ENCODE peak calls at places on chromosomes 2 and 18, in five cellular contexts. T is H54, Q is endothelial cell, Y is activated T-cell treated with anti-CD3 and anti-CD28 coated beads for 1 hour, M is bronchial epithelial cell. C is an unnamed sample.

GRCh38 chr2:27897755-27898154 is 7.2 kb downstream of the BABAM2 start:
- DNase-seq in Q (no peak), M (no peak), Y (no peak), T (no peak), C (no peak)

GRCh38 chr2:236642584-236643291 is 73.1 kb downstream of the ACKR3 start:
- DNase-seq in Y (no peak), T (peak), M (peak), Q (no peak), C (no peak)

GRCh38 chr2:33929467-33929866 is 330.4 kb upstream of the FAM98A start:
- DNase-seq in Q (no peak), T (no peak), Y (no peak), M (no peak), C (no peak)

GRCh38 chr2:194100201-194100600 is 1556.8 kb upstream of the SLC39A10 start:
- DNase-seq in T (no peak), Y (no peak), M (no peak), Q (no peak), C (no peak)

GRCh38 chr2:219175928-219176817 is 552 bp downstream of the CNPPD1 start:
- DNase-seq in T (peak), M (peak), Q (no peak), Y (peak), C (no peak)

GRCh38 chr2:138621139-138621538 is 119.6 kb downstream of the SPOPL start:
- DNase-seq in T (no peak), Q (no peak), M (no peak), Y (no peak), C (no peak)

GRCh38 chr2:234496835-234497591 is at the start of gene ARL4C:
- DNase-seq in M (peak), Q (peak), Y (peak), T (peak), C (peak)

GRCh38 chr2:120235681-120236080 is 12.5 kb upstream of the TMEM185B start:
- DNase-seq in T (no peak), Q (no peak), M (no peak), Y (no peak), C (no peak)

GRCh38 chr2:10302479-10303173 is at the start of gene HPCAL1:
- DNase-seq in T (peak), M (peak), Q (peak), Y (peak), C (peak)

GRCh38 chr18:59565957-59566356 is 131.3 kb downstream of the CCBE1 start:
- DNase-seq in Q (no peak), Y (no peak), M (no peak), T (no peak), C (no peak)

GRCh38 chr2:3115301-3116042 is 262.1 kb downstream of the EIPR1 start:
- DNase-seq in M (no peak), Q (no peak), Y (no peak), T (no peak), C (no peak)

GRCh38 chr18:8701546-8702118 is 3.7 kb upstream of the MTCL1 start:
- DNase-seq in T (peak), Y (no peak), Q (no peak), M (peak), C (no peak)

GRCh38 chr2:160876029-160876428 is 284.2 kb upstream of the TANK start:
- DNase-seq in M (peak), T (no peak), Q (no peak), Y (no peak), C (no peak)

GRCh38 chr2:50546790-50547189 is 485.1 kb downstream of the NRXN1 start:
- DNase-seq in Q (no peak), M (peak), Y (no peak), T (no peak), C (no peak)

GRCh38 chr18:27604583-27604982 is 419.5 kb upstream of the CHST9 start:
- DNase-seq in M (peak), Q (no peak), T (no peak), Y (no peak), C (no peak)

GRCh38 chr2:241808051-241808450 is 942 bp upstream of the NEU4 start:
- DNase-seq in Y (no peak), T (no peak), Q (peak), M (no peak), C (no peak)

GRCh38 chr2:16617282-16618266 is 48.1 kb downstream of the CYRIA start:
- DNase-seq in T (no peak), Y (no peak), M (peak), Q (peak), C (no peak)

GRCh38 chr2:25372405-25373268 is 30.9 kb upstream of the DNMT3A start:
- DNase-seq in T (no peak), Q (no peak), M (no peak), Y (no peak), C (no peak)

GRCh38 chr18:33440011-33440383 is 524 bp downstream of the CCDC178 start:
- DNase-seq in Q (peak), M (peak), T (no peak), Y (no peak), C (no peak)

GRCh38 chr2:234292205-234292954 is 204.5 kb downstream of the ARL4C start:
- DNase-seq in M (no peak), Q (no peak), Y (peak), T (no peak), C (peak)

GRCh38 chr2:63849381-63850203 is 7.9 kb downstream of the UGP2 start:
- DNase-seq in Q (no peak), Y (no peak), T (no peak), M (no peak), C (no peak)

GRCh38 chr18:49250819-49251388 is 209.5 kb downstream of the DYM start:
- DNase-seq in Y (no peak), M (no peak), T (no peak), Q (no peak), C (no peak)

C was measured in effector CD8-positive, alpha-beta T cell.